ENCODE peak calls at places on chromosomes 7 and 10, in nine cellular contexts. One of them, this sample, is unnamed.

GRCh38 chr7:111180273-111180814 is 89.4 kb downstream of the LRRN3 start:
- DNase-seq in activated naive CD8-positive, alpha-beta T cell treated with anti-CD3 and anti-CD28 coated beads, Interleukin-2, amount 50 U/mL, for 16 hours: no peak
- DNase-seq in globus pallidus: no peak
- DNase-seq in OCI-LY7: no peak
- DNase-seq in effector memory CD8-positive, alpha-beta T cell: no peak
- DNase-seq in cardiac fibroblast: no peak
- DNase-seq in CD8-positive, alpha-beta memory T cell: no peak
- DNase-seq in NCI-H1417: no peak
- DNase-seq in skeletal muscle cell: no peak
- DNase-seq in this sample: no peak

GRCh38 chr7:24905996-24906770 is 73.8 kb downstream of the OSBPL3 start:
- DNase-seq in activated naive CD8-positive, alpha-beta T cell treated with anti-CD3 and anti-CD28 coated beads, Interleukin-2, amount 50 U/mL, for 16 hours: no peak
- DNase-seq in globus pallidus: no peak
- DNase-seq in OCI-LY7: no peak
- DNase-seq in effector memory CD8-positive, alpha-beta T cell: no peak
- DNase-seq in cardiac fibroblast: no peak
- DNase-seq in CD8-positive, alpha-beta memory T cell: no peak
- DNase-seq in NCI-H1417: no peak
- DNase-seq in skeletal muscle cell: no peak
- DNase-seq in this sample: no peak

GRCh38 chr7:45143616-45144015 is 14.0 kb upstream of the RAMP3 start:
- DNase-seq in activated naive CD8-positive, alpha-beta T cell treated with anti-CD3 and anti-CD28 coated beads, Interleukin-2, amount 50 U/mL, for 16 hours: no peak
- DNase-seq in globus pallidus: no peak
- DNase-seq in OCI-LY7: no peak
- DNase-seq in effector memory CD8-positive, alpha-beta T cell: no peak
- DNase-seq in cardiac fibroblast: no peak
- DNase-seq in CD8-positive, alpha-beta memory T cell: no peak
- DNase-seq in NCI-H1417: no peak
- DNase-seq in skeletal muscle cell: no peak
- DNase-seq in this sample: no peak

GRCh38 chr7:25839084-25839769 is 312.8 kb upstream of the NFE2L3 start:
- DNase-seq in activated naive CD8-positive, alpha-beta T cell treated with anti-CD3 and anti-CD28 coated beads, Interleukin-2, amount 50 U/mL, for 16 hours: no peak
- DNase-seq in globus pallidus: no peak
- DNase-seq in OCI-LY7: no peak
- DNase-seq in effector memory CD8-positive, alpha-beta T cell: no peak
- DNase-seq in cardiac fibroblast: no peak
- DNase-seq in CD8-positive, alpha-beta memory T cell: no peak
- DNase-seq in NCI-H1417: no peak
- DNase-seq in skeletal muscle cell: no peak
- DNase-seq in this sample: no peak

GRCh38 chr7:80711521-80711920 is 73.1 kb downstream of the CD36 start:
- DNase-seq in activated naive CD8-positive, alpha-beta T cell treated with anti-CD3 and anti-CD28 coated beads, Interleukin-2, amount 50 U/mL, for 16 hours: no peak
- DNase-seq in globus pallidus: no peak
- DNase-seq in OCI-LY7: no peak
- DNase-seq in effector memory CD8-positive, alpha-beta T cell: no peak
- DNase-seq in cardiac fibroblast: no peak
- DNase-seq in CD8-positive, alpha-beta memory T cell: no peak
- DNase-seq in NCI-H1417: no peak
- DNase-seq in skeletal muscle cell: peak
- DNase-seq in this sample: no peak

GRCh38 chr10:85315657-85316056 is 987.3 kb downstream of the CCSER2 start:
- DNase-seq in activated naive CD8-positive, alpha-beta T cell treated with anti-CD3 and anti-CD28 coated beads, Interleukin-2, amount 50 U/mL, for 16 hours: no peak
- DNase-seq in globus pallidus: no peak
- DNase-seq in OCI-LY7: no peak
- DNase-seq in effector memory CD8-positive, alpha-beta T cell: no peak
- DNase-seq in cardiac fibroblast: no peak
- DNase-seq in CD8-positive, alpha-beta memory T cell: no peak
- DNase-seq in NCI-H1417: no peak
- DNase-seq in skeletal muscle cell: no peak
- DNase-seq in this sample: no peak

GRCh38 chr10:124708922-124709520 is 35.2 kb downstream of the FAM53B start:
- DNase-seq in activated naive CD8-positive, alpha-beta T cell treated with anti-CD3 and anti-CD28 coated beads, Interleukin-2, amount 50 U/mL, for 16 hours: no peak
- DNase-seq in globus pallidus: no peak
- DNase-seq in OCI-LY7: no peak
- DNase-seq in effector memory CD8-positive, alpha-beta T cell: no peak
- DNase-seq in cardiac fibroblast: no peak
- DNase-seq in CD8-positive, alpha-beta memory T cell: no peak
- DNase-seq in NCI-H1417: peak
- DNase-seq in skeletal muscle cell: no peak
- DNase-seq in this sample: no peak

GRCh38 chr10:79193694-79194382 is 125.1 kb downstream of the ZMIZ1 start:
- DNase-seq in activated naive CD8-positive, alpha-beta T cell treated with anti-CD3 and anti-CD28 coated beads, Interleukin-2, amount 50 U/mL, for 16 hours: no peak
- DNase-seq in globus pallidus: no peak
- DNase-seq in OCI-LY7: peak
- DNase-seq in effector memory CD8-positive, alpha-beta T cell: no peak
- DNase-seq in cardiac fibroblast: no peak
- DNase-seq in CD8-positive, alpha-beta memory T cell: no peak
- DNase-seq in NCI-H1417: no peak
- DNase-seq in skeletal muscle cell: no peak
- DNase-seq in this sample: no peak

GRCh38 chr7:39429421-39429820 is 136.8 kb upstream of the YAE1 start:
- DNase-seq in activated naive CD8-positive, alpha-beta T cell treated with anti-CD3 and anti-CD28 coated beads, Interleukin-2, amount 50 U/mL, for 16 hours: no peak
- DNase-seq in globus pallidus: no peak
- DNase-seq in OCI-LY7: no peak
- DNase-seq in effector memory CD8-positive, alpha-beta T cell: no peak
- DNase-seq in cardiac fibroblast: no peak
- DNase-seq in CD8-positive, alpha-beta memory T cell: no peak
- DNase-seq in NCI-H1417: no peak
- DNase-seq in skeletal muscle cell: no peak
- DNase-seq in this sample: no peak

GRCh38 chr7:47435889-47436312 is 146.0 kb downstream of the TNS3 start:
- DNase-seq in activated naive CD8-positive, alpha-beta T cell treated with anti-CD3 and anti-CD28 coated beads, Interleukin-2, amount 50 U/mL, for 16 hours: no peak
- DNase-seq in globus pallidus: peak
- DNase-seq in OCI-LY7: peak
- DNase-seq in effector memory CD8-positive, alpha-beta T cell: no peak
- DNase-seq in cardiac fibroblast: peak
- DNase-seq in CD8-positive, alpha-beta memory T cell: no peak
- DNase-seq in NCI-H1417: peak
- DNase-seq in skeletal muscle cell: peak
- DNase-seq in this sample: no peak

GRCh38 chr7:21869785-21870402 is 75.8 kb downstream of the CDCA7L start:
- DNase-seq in activated naive CD8-positive, alpha-beta T cell treated with anti-CD3 and anti-CD28 coated beads, Interleukin-2, amount 50 U/mL, for 16 hours: no peak
- DNase-seq in globus pallidus: no peak
- DNase-seq in OCI-LY7: no peak
- DNase-seq in effector memory CD8-positive, alpha-beta T cell: no peak
- DNase-seq in cardiac fibroblast: peak
- DNase-seq in CD8-positive, alpha-beta memory T cell: no peak
- DNase-seq in NCI-H1417: no peak
- DNase-seq in skeletal muscle cell: peak
- DNase-seq in this sample: no peak

GRCh38 chr7:105800849-105801534 is 75.4 kb downstream of the ATXN7L1 start:
- DNase-seq in activated naive CD8-positive, alpha-beta T cell treated with anti-CD3 and anti-CD28 coated beads, Interleukin-2, amount 50 U/mL, for 16 hours: no peak
- DNase-seq in globus pallidus: no peak
- DNase-seq in OCI-LY7: no peak
- DNase-seq in effector memory CD8-positive, alpha-beta T cell: no peak
- DNase-seq in cardiac fibroblast: no peak
- DNase-seq in CD8-positive, alpha-beta memory T cell: no peak
- DNase-seq in NCI-H1417: no peak
- DNase-seq in skeletal muscle cell: no peak
- DNase-seq in this sample: no peak

GRCh38 chr7:44796034-44796503 is 412 bp upstream of the PPIA start:
- DNase-seq in activated naive CD8-positive, alpha-beta T cell treated with anti-CD3 and anti-CD28 coated beads, Interleukin-2, amount 50 U/mL, for 16 hours: no peak
- DNase-seq in globus pallidus: peak
- DNase-seq in OCI-LY7: peak
- DNase-seq in effector memory CD8-positive, alpha-beta T cell: no peak
- DNase-seq in cardiac fibroblast: peak
- DNase-seq in CD8-positive, alpha-beta memory T cell: no peak
- DNase-seq in NCI-H1417: peak
- DNase-seq in skeletal muscle cell: no peak
- DNase-seq in this sample: no peak

GRCh38 chr10:88598060-88598459 is 11.5 kb downstream of the LIPJ start:
- DNase-seq in activated naive CD8-positive, alpha-beta T cell treated with anti-CD3 and anti-CD28 coated beads, Interleukin-2, amount 50 U/mL, for 16 hours: no peak
- DNase-seq in globus pallidus: no peak
- DNase-seq in OCI-LY7: no peak
- DNase-seq in effector memory CD8-positive, alpha-beta T cell: no peak
- DNase-seq in cardiac fibroblast: no peak
- DNase-seq in CD8-positive, alpha-beta memory T cell: no peak
- DNase-seq in NCI-H1417: no peak
- DNase-seq in skeletal muscle cell: no peak
- DNase-seq in this sample: no peak

GRCh38 chr10:58175990-58176910 is 91.4 kb downstream of the IPMK start:
- DNase-seq in activated naive CD8-positive, alpha-beta T cell treated with anti-CD3 and anti-CD28 coated beads, Interleukin-2, amount 50 U/mL, for 16 hours: no peak
- DNase-seq in globus pallidus: no peak
- DNase-seq in OCI-LY7: no peak
- DNase-seq in effector memory CD8-positive, alpha-beta T cell: no peak
- DNase-seq in cardiac fibroblast: peak
- DNase-seq in CD8-positive, alpha-beta memory T cell: no peak
- DNase-seq in NCI-H1417: no peak
- DNase-seq in skeletal muscle cell: no peak
- DNase-seq in this sample: no peak

GRCh38 chr7:133912916-133913697 is 214.0 kb upstream of the LRGUK start:
- DNase-seq in activated naive CD8-positive, alpha-beta T cell treated with anti-CD3 and anti-CD28 coated beads, Interleukin-2, amount 50 U/mL, for 16 hours: no peak
- DNase-seq in globus pallidus: no peak
- DNase-seq in OCI-LY7: no peak
- DNase-seq in effector memory CD8-positive, alpha-beta T cell: no peak
- DNase-seq in cardiac fibroblast: peak
- DNase-seq in CD8-positive, alpha-beta memory T cell: no peak
- DNase-seq in NCI-H1417: no peak
- DNase-seq in skeletal muscle cell: no peak
- DNase-seq in this sample: no peak

GRCh38 chr7:22821702-22822485 is 755 bp downstream of the TOMM7 start:
- DNase-seq in activated naive CD8-positive, alpha-beta T cell treated with anti-CD3 and anti-CD28 coated beads, Interleukin-2, amount 50 U/mL, for 16 hours: no peak
- DNase-seq in globus pallidus: no peak
- DNase-seq in OCI-LY7: no peak
- DNase-seq in effector memory CD8-positive, alpha-beta T cell: no peak
- DNase-seq in cardiac fibroblast: peak
- DNase-seq in CD8-positive, alpha-beta memory T cell: no peak
- DNase-seq in NCI-H1417: no peak
- DNase-seq in skeletal muscle cell: no peak
- DNase-seq in this sample: no peak

GRCh38 chr10:46273506-46274477 is 13.0 kb upstream of the ANTXRL start:
- DNase-seq in activated naive CD8-positive, alpha-beta T cell treated with anti-CD3 and anti-CD28 coated beads, Interleukin-2, amount 50 U/mL, for 16 hours: no peak
- DNase-seq in globus pallidus: no peak
- DNase-seq in OCI-LY7: no peak
- DNase-seq in effector memory CD8-positive, alpha-beta T cell: no peak
- DNase-seq in cardiac fibroblast: no peak
- DNase-seq in CD8-positive, alpha-beta memory T cell: no peak
- DNase-seq in NCI-H1417: no peak
- DNase-seq in skeletal muscle cell: no peak
- DNase-seq in this sample: no peak

GRCh38 chr7:131787101-131787500 is 230.7 kb upstream of the PODXL start:
- DNase-seq in activated naive CD8-positive, alpha-beta T cell treated with anti-CD3 and anti-CD28 coated beads, Interleukin-2, amount 50 U/mL, for 16 hours: no peak
- DNase-seq in globus pallidus: no peak
- DNase-seq in OCI-LY7: no peak
- DNase-seq in effector memory CD8-positive, alpha-beta T cell: no peak
- DNase-seq in cardiac fibroblast: no peak
- DNase-seq in CD8-positive, alpha-beta memory T cell: no peak
- DNase-seq in NCI-H1417: no peak
- DNase-seq in skeletal muscle cell: no peak
- DNase-seq in this sample: no peak

GRCh38 chr10:133258818-133259602 is 17.7 kb downstream of the ADAM8 start:
- DNase-seq in activated naive CD8-positive, alpha-beta T cell treated with anti-CD3 and anti-CD28 coated beads, Interleukin-2, amount 50 U/mL, for 16 hours: peak
- DNase-seq in globus pallidus: peak
- DNase-seq in OCI-LY7: no peak
- DNase-seq in effector memory CD8-positive, alpha-beta T cell: peak
- DNase-seq in cardiac fibroblast: peak
- DNase-seq in CD8-positive, alpha-beta memory T cell: peak
- DNase-seq in NCI-H1417: no peak
- DNase-seq in skeletal muscle cell: peak
- DNase-seq in this sample: peak

GRCh38 chr7:2374401-2374800 is 19.8 kb downstream of the EIF3B start:
- DNase-seq in activated naive CD8-positive, alpha-beta T cell treated with anti-CD3 and anti-CD28 coated beads, Interleukin-2, amount 50 U/mL, for 16 hours: no peak
- DNase-seq in globus pallidus: no peak
- DNase-seq in OCI-LY7: no peak
- DNase-seq in effector memory CD8-positive, alpha-beta T cell: no peak
- DNase-seq in cardiac fibroblast: no peak
- DNase-seq in CD8-positive, alpha-beta memory T cell: no peak
- DNase-seq in NCI-H1417: no peak
- DNase-seq in skeletal muscle cell: no peak
- DNase-seq in this sample: no peak

GRCh38 chr10:74888947-74889661 is 62.7 kb downstream of the KAT6B start:
- DNase-seq in activated naive CD8-positive, alpha-beta T cell treated with anti-CD3 and anti-CD28 coated beads, Interleukin-2, amount 50 U/mL, for 16 hours: no peak
- DNase-seq in globus pallidus: peak
- DNase-seq in OCI-LY7: no peak
- DNase-seq in effector memory CD8-positive, alpha-beta T cell: no peak
- DNase-seq in cardiac fibroblast: no peak
- DNase-seq in CD8-positive, alpha-beta memory T cell: no peak
- DNase-seq in NCI-H1417: no peak
- DNase-seq in skeletal muscle cell: no peak
- DNase-seq in this sample: no peak

GRCh38 chr10:69787681-69788080 is 14.0 kb upstream of the COL13A1 start:
- DNase-seq in activated naive CD8-positive, alpha-beta T cell treated with anti-CD3 and anti-CD28 coated beads, Interleukin-2, amount 50 U/mL, for 16 hours: no peak
- DNase-seq in globus pallidus: no peak
- DNase-seq in OCI-LY7: no peak
- DNase-seq in effector memory CD8-positive, alpha-beta T cell: no peak
- DNase-seq in cardiac fibroblast: no peak
- DNase-seq in CD8-positive, alpha-beta memory T cell: no peak
- DNase-seq in NCI-H1417: no peak
- DNase-seq in skeletal muscle cell: no peak
- DNase-seq in this sample: no peak

GRCh38 chr10:51092402-51092801 is 18.1 kb downstream of the PRKG1 start:
- DNase-seq in activated naive CD8-positive, alpha-beta T cell treated with anti-CD3 and anti-CD28 coated beads, Interleukin-2, amount 50 U/mL, for 16 hours: no peak
- DNase-seq in globus pallidus: peak
- DNase-seq in OCI-LY7: no peak
- DNase-seq in effector memory CD8-positive, alpha-beta T cell: no peak
- DNase-seq in cardiac fibroblast: peak
- DNase-seq in CD8-positive, alpha-beta memory T cell: no peak
- DNase-seq in NCI-H1417: no peak
- DNase-seq in skeletal muscle cell: no peak
- DNase-seq in this sample: peak

GRCh38 chr10:27372095-27372494 is 131.5 kb upstream of the ACBD5 start:
- DNase-seq in activated naive CD8-positive, alpha-beta T cell treated with anti-CD3 and anti-CD28 coated beads, Interleukin-2, amount 50 U/mL, for 16 hours: no peak
- DNase-seq in globus pallidus: no peak
- DNase-seq in OCI-LY7: no peak
- DNase-seq in effector memory CD8-positive, alpha-beta T cell: no peak
- DNase-seq in cardiac fibroblast: no peak
- DNase-seq in CD8-positive, alpha-beta memory T cell: no peak
- DNase-seq in NCI-H1417: no peak
- DNase-seq in skeletal muscle cell: no peak
- DNase-seq in this sample: no peak

GRCh38 chr7:93148135-93148534 is at the start of gene SAMD9L:
- DNase-seq in activated naive CD8-positive, alpha-beta T cell treated with anti-CD3 and anti-CD28 coated beads, Interleukin-2, amount 50 U/mL, for 16 hours: no peak
- DNase-seq in globus pallidus: no peak
- DNase-seq in OCI-LY7: peak
- DNase-seq in effector memory CD8-positive, alpha-beta T cell: no peak
- DNase-seq in cardiac fibroblast: peak
- DNase-seq in CD8-positive, alpha-beta memory T cell: no peak
- DNase-seq in NCI-H1417: no peak
- DNase-seq in skeletal muscle cell: no peak
- DNase-seq in this sample: no peak

GRCh38 chr10:96377816-96378294 is 19.1 kb upstream of the OPALIN start:
- DNase-seq in activated naive CD8-positive, alpha-beta T cell treated with anti-CD3 and anti-CD28 coated beads, Interleukin-2, amount 50 U/mL, for 16 hours: no peak
- DNase-seq in globus pallidus: no peak
- DNase-seq in OCI-LY7: peak
- DNase-seq in effector memory CD8-positive, alpha-beta T cell: no peak
- DNase-seq in cardiac fibroblast: peak
- DNase-seq in CD8-positive, alpha-beta memory T cell: no peak
- DNase-seq in NCI-H1417: no peak
- DNase-seq in skeletal muscle cell: no peak
- DNase-seq in this sample: no peak

GRCh38 chr7:133061357-133061756 is 20.5 kb downstream of the CHCHD3 start:
- DNase-seq in activated naive CD8-positive, alpha-beta T cell treated with anti-CD3 and anti-CD28 coated beads, Interleukin-2, amount 50 U/mL, for 16 hours: no peak
- DNase-seq in globus pallidus: no peak
- DNase-seq in OCI-LY7: no peak
- DNase-seq in effector memory CD8-positive, alpha-beta T cell: no peak
- DNase-seq in cardiac fibroblast: peak
- DNase-seq in CD8-positive, alpha-beta memory T cell: no peak
- DNase-seq in NCI-H1417: no peak
- DNase-seq in skeletal muscle cell: no peak
- DNase-seq in this sample: no peak

GRCh38 chr7:27242580-27243339 is at the start of gene EVX1:
- DNase-seq in activated naive CD8-positive, alpha-beta T cell treated with anti-CD3 and anti-CD28 coated beads, Interleukin-2, amount 50 U/mL, for 16 hours: no peak
- DNase-seq in globus pallidus: no peak
- DNase-seq in OCI-LY7: no peak
- DNase-seq in effector memory CD8-positive, alpha-beta T cell: peak
- DNase-seq in cardiac fibroblast: peak
- DNase-seq in CD8-positive, alpha-beta memory T cell: no peak
- DNase-seq in NCI-H1417: peak
- DNase-seq in skeletal muscle cell: no peak
- DNase-seq in this sample: no peak

GRCh38 chr10:3096149-3096548 is 28.8 kb downstream of the PFKP start:
- DNase-seq in activated naive CD8-positive, alpha-beta T cell treated with anti-CD3 and anti-CD28 coated beads, Interleukin-2, amount 50 U/mL, for 16 hours: no peak
- DNase-seq in globus pallidus: no peak
- DNase-seq in OCI-LY7: no peak
- DNase-seq in effector memory CD8-positive, alpha-beta T cell: no peak
- DNase-seq in cardiac fibroblast: peak
- DNase-seq in CD8-positive, alpha-beta memory T cell: no peak
- DNase-seq in NCI-H1417: no peak
- DNase-seq in skeletal muscle cell: no peak
- DNase-seq in this sample: no peak

GRCh38 chr7:2824678-2825461 is 19.2 kb downstream of the GNA12 start:
- DNase-seq in activated naive CD8-positive, alpha-beta T cell treated with anti-CD3 and anti-CD28 coated beads, Interleukin-2, amount 50 U/mL, for 16 hours: no peak
- DNase-seq in globus pallidus: no peak
- DNase-seq in OCI-LY7: peak
- DNase-seq in effector memory CD8-positive, alpha-beta T cell: no peak
- DNase-seq in cardiac fibroblast: no peak
- DNase-seq in CD8-positive, alpha-beta memory T cell: no peak
- DNase-seq in NCI-H1417: peak
- DNase-seq in skeletal muscle cell: no peak
- DNase-seq in this sample: no peak